ENCODE peak calls at places on chromosomes 11 and 22, in five cellular contexts. W is GM12878, N is WTC11, L is HCT116, O is A549. X is an unnamed sample.

GRCh38 chr22:40595497-40596234 is 40.9 kb downstream of the MRTFA start:
- DNase-seq in W (no peak), N (no peak), L (no peak), O (no peak), X (peak; percentile 42)

GRCh38 chr11:76443254-76443935 is 1.4 kb upstream of the EMSY start:
- DNase-seq in W (no peak), N (no peak), L (no peak), O (no peak), X (peak; percentile 32)

GRCh38 chr11:73257342-73258103 is 14.6 kb upstream of the P2RY6 start:
- DNase-seq in W (no peak), N (no peak), L (peak; percentile 27), O (peak; percentile 77), X (no peak)

GRCh38 chr11:77487790-77488189 is 13.9 kb upstream of the PAK1 start:
- DNase-seq in W (no peak), N (no peak), L (no peak), O (no peak), X (no peak)

GRCh38 chr11:69950120-69950519 is 128.0 kb upstream of the ANO1 start:
- DNase-seq in W (no peak), N (peak; percentile 89), L (peak; percentile 58), O (peak; percentile 68), X (peak; percentile 59)

GRCh38 chr22:42794551-42795510 is 62.2 kb downstream of the ARFGAP3 start:
- DNase-seq in W (no peak), N (peak; percentile 49), L (no peak), O (no peak), X (no peak)

GRCh38 chr11:44507491-44507890 is 58.0 kb upstream of the CD82 start:
- DNase-seq in W (no peak), N (no peak), L (no peak), O (no peak), X (no peak)

GRCh38 chr11:280762-281485 is 2.7 kb downstream of the NLRP6 start:
- DNase-seq in W (no peak), N (no peak), L (no peak), O (peak; percentile 37), X (no peak)

GRCh38 chr11:120025606-120026335 is 112.1 kb downstream of the TRIM29 start:
- DNase-seq in W (no peak), N (peak; percentile 22), L (no peak), O (no peak), X (no peak)

GRCh38 chr22:32904044-32904443 is 102.5 kb downstream of the TIMP3 start:
- DNase-seq in W (no peak), N (peak; percentile 37), L (peak; percentile 51), O (peak; percentile 29), X (peak; percentile 40)

GRCh38 chr11:118175600-118176399 is 639 bp downstream of the SCN2B start:
- DNase-seq in W (no peak), N (no peak), L (no peak), O (no peak), X (no peak)

GRCh38 chr11:128886401-128887119 is 4.6 kb upstream of the KCNJ5 start:
- DNase-seq in W (no peak), N (no peak), L (no peak), O (peak; percentile 24), X (peak; percentile 66)

GRCh38 chr11:96205460-96205809 is 137.6 kb downstream of the MAML2 start:
- DNase-seq in W (no peak), N (no peak), L (no peak), O (no peak), X (no peak)

GRCh38 chr11:86097965-86098364 is 29.1 kb upstream of the PICALM start:
- DNase-seq in W (no peak), N (no peak), L (no peak), O (no peak), X (peak; percentile 42)

GRCh38 chr11:124791626-124792341 is 8.4 kb downstream of the MSANTD2 start:
- DNase-seq in W (no peak), N (no peak), L (no peak), O (no peak), X (peak; percentile 3)

GRCh38 chr11:44179173-44179572 is 83.7 kb downstream of the EXT2 start:
- DNase-seq in W (no peak), N (no peak), L (no peak), O (no peak), X (no peak)

GRCh38 chr11:12109591-12110196 is 696 bp upstream of the MICAL2 start:
- DNase-seq in W (no peak), N (no peak), L (no peak), O (no peak), X (no peak)

GRCh38 chr11:84819561-84819960 is 807.6 kb downstream of the DLG2 start:
- DNase-seq in W (no peak), N (no peak), L (no peak), O (no peak), X (no peak)

GRCh38 chr11:128375941-128376340 is 211.4 kb downstream of the ETS1 start:
- DNase-seq in W (no peak), N (no peak), L (no peak), O (no peak), X (no peak)

GRCh38 chr22:17481424-17481823 is 81.9 kb upstream of the SLC25A18 start:
- DNase-seq in W (no peak), N (no peak), L (no peak), O (no peak), X (no peak)

GRCh38 chr11:82733444-82734119 is at the start of gene FAM181B:
- DNase-seq in W (no peak), N (peak; percentile 83), L (no peak), O (peak; percentile 32), X (peak; percentile 21)

GRCh38 chr11:2700415-2701211 is 819 bp upstream of the KCNQ1OT1 start:
- DNase-seq in W (peak; percentile 13), N (peak; percentile 66), L (no peak), O (peak; percentile 52), X (peak; percentile 56)

GRCh38 chr11:116928102-116928777 is 90.8 kb upstream of the APOA1 start:
- DNase-seq in W (peak; percentile 56), N (no peak), L (no peak), O (no peak), X (peak; percentile 85)

GRCh38 chr11:110774138-110775014 is 62.1 kb upstream of the ARHGAP20 start:
- DNase-seq in W (no peak), N (no peak), L (no peak), O (no peak), X (no peak)

DNA sequence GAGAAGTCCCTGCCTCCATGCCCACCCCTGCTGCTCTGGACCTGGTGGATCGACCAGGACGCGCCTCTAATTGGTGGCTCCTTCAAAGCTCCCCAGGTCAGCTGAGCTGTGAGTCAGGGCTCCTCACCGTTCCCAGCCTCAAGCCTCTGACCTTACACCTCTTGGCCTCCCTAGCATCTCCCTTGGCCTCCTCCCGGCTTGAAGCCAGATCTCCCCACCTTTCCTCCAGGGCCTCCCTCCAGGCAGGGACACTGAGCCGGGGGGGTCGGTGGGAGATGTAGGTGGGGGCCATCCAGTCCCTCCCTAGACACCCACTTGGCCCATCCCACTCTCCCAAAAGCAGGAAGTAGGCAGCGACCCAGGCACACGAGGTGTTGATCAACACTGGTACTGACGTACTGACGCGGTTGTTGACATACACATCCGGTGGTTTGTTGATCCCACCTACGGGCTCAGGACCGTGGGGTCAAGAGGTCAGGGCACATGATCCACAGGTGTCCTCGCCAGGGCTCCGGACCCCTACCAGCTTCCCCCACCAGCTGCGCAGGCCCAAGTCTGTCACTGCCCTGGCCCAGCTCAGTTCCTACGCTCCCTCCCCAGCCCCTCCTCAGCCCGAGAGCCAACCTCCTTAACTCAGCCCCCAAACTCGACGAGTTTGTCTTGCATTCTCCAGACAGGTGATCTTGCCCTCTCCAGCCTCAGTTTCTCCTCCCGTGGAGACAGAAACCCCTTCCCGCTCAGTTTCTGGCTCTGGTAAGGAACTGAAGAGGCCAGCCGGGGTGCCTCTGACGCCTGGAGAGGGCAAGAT is 765 bp downstream of the ATG2A start:
- DNase-seq in W (no peak), N (no peak), L (no peak), O (peak; percentile 76), X (peak; percentile 69)
- TF ChIP-seq MAX in W (peak; percentile 69), N (peak; percentile 19), L (no peak), O (peak; percentile 63), X (peak; percentile 54)

DNA sequence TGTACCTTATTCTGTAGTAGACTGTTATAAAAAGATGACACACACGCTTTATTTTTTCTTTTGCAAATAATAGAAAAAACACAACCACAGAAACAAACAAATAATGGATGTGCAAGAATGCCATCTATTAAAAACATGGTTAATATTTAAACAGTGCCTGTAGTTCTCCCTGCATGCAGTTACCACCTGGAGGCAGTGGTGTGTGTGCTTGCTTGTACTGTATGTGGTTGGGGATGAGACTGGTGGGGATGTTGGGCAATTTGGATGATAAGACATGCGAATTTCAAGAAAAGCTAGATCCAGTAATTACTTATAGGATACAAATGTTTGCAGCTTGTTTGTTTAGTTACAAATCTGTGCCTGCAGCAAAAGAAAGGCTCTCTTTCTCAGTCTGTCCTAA is 3.6 kb downstream of the C11orf87 start:
- DNase-seq in W (no peak), N (no peak), L (no peak), O (peak; percentile 7), X (peak; percentile 19)
- TF ChIP-seq MAX in W (no peak), N (no peak), L (no peak), O (no peak), X (no peak)

DNA sequence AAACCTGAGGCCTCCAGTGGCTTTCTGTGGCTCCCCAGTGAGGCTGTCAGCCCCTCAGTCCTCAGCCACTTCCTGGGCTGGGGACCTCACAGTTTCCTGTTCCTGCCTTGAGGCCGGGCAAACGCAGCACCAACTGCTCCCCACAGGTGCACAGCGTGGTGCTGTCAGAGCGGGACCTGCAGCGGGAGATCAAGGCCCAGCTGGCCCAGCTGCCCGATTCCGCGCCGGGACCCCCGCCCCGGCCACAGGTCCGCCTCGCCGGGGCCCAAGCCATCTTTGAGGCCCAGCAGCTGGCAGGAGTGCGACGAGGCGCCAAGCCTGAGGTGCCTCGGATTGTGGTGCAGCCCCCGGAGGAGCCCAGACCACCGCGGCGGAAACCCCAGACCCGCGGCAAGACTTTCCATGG is 5.4 kb downstream of the TBC1D10C start:
- DNase-seq in W (no peak), N (no peak), L (no peak), O (no peak), X (peak; percentile 92)
- TF ChIP-seq MAX in W (peak; percentile 55), N (no peak), L (no peak), O (no peak), X (peak; percentile 68)

GRCh38 chr22:19540394-19540793 is 16.2 kb upstream of the CLDN5 start:
- DNase-seq in W (no peak), N (no peak), L (no peak), O (no peak), X (no peak)

GRCh38 chr22:19535001-19535400 is 10.8 kb upstream of the CLDN5 start:
- DNase-seq in W (no peak), N (no peak), L (no peak), O (no peak), X (peak; percentile 43)

GRCh38 chr22:19533857-19534256 is 9.6 kb upstream of the CLDN5 start:
- DNase-seq in W (no peak), N (no peak), L (no peak), O (no peak), X (no peak)

GRCh38 chr22:19536564-19536963 is 12.4 kb upstream of the CLDN5 start:
- DNase-seq in W (no peak), N (no peak), L (no peak), O (no peak), X (no peak)

DNA sequence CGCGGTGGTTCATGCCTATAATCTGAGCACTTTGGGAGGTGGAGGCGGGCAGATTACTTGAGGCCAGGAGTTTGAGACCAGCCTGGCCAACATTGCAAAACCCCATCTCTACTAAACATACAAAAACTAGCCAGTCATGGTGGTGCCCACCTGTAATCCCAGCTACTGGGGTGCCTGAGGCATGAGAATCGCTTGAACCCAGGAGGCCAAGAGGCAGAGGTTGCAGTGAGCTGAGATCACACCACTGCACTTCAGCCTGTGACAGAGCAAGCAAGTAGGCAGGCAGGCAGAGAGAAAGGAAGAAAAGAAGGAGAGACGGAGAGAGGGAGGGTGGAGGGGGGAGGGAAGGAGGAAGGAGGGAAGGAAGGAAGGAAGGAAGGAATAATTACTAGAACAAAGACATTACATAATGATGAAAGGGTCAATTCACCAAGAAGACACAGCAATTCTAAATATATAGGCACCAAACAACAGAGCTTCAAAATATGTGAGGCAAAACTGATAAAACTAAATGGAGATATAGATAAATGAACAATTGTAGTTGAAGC is 13.8 kb upstream of the CLDN5 start:
- DNase-seq in W (no peak), N (no peak), L (no peak), O (no peak), X (no peak)
- TF ChIP-seq MAX in W (no peak), N (no peak), L (no peak), O (no peak), X (no peak)

X was measured in NB4.